ENCODE peak calls at places on chromosomes 7 and 10, in five cellular contexts. Q is HCT116, W is IMR-90, J is neural progenitor cell, X is mucosa of descending colon. P is an unnamed sample.

GRCh38 chr7:29485376-29486190 is 78.1 kb upstream of the PRR15 start:
- DNase-seq in Q (no peak), W (no peak), J (no peak), X (no peak), P (no peak)

GRCh38 chr7:3887071-3887691 is 586.1 kb downstream of the SDK1 start:
- DNase-seq in Q (no peak), W (no peak), J (no peak), X (no peak), P (no peak)

GRCh38 chr10:111481271-111482073 is 404.6 kb downstream of the ADRA2A start:
- DNase-seq in Q (no peak), W (no peak), J (no peak), X (no peak), P (no peak)

GRCh38 chr7:479948-480499 is 39.6 kb downstream of the PDGFA start:
- DNase-seq in Q (no peak), W (no peak), J (no peak), X (peak; percentile 17), P (no peak)

GRCh38 chr7:73631558-73631957 is 7.2 kb upstream of the MLXIPL start:
- DNase-seq in Q (no peak), W (no peak), J (no peak), X (no peak), P (no peak)

GRCh38 chr7:156021476-156021875 is 209.2 kb upstream of the SHH start:
- DNase-seq in Q (no peak), W (no peak), J (no peak), X (no peak), P (no peak)

GRCh38 chr7:77269360-77270075 is 69.9 kb upstream of the FGL2 start:
- DNase-seq in Q (no peak), W (peak; percentile 11), J (no peak), X (no peak), P (no peak)

GRCh38 chr7:369476-369980 is 79.6 kb downstream of the FOXL3 start:
- DNase-seq in Q (no peak), W (no peak), J (no peak), X (peak; percentile 61), P (no peak)

GRCh38 chr7:50687575-50688261 is 95.0 kb downstream of the GRB10 start:
- DNase-seq in Q (no peak), W (peak; percentile 46), J (no peak), X (no peak), P (no peak)

GRCh38 chr7:138849701-138850100 is 51.7 kb upstream of the ATP6V0A4 start:
- DNase-seq in Q (no peak), W (no peak), J (no peak), X (no peak), P (no peak)
- H3K9me3 ChIP-seq in Q (no peaks in the 10 kb centered on the region), W (no peaks in the 10 kb centered on the region), J (no peaks in the 10 kb centered on the region), X (peaks cover 3% of the 10 kb centered on the region), P (no peaks in the 10 kb centered on the region)

GRCh38 chr7:90648107-90648506 is 52.0 kb downstream of the CDK14 start:
- DNase-seq in Q (no peak), W (no peak), J (no peak), X (no peak), P (no peak)

GRCh38 chr7:90642978-90643377 is 46.9 kb downstream of the CDK14 start:
- DNase-seq in Q (no peak), W (no peak), J (no peak), X (no peak), P (no peak)

GRCh38 chr7:90645784-90646183 is 49.7 kb downstream of the CDK14 start:
- DNase-seq in Q (no peak), W (no peak), J (peak; percentile 77), X (no peak), P (no peak)

DNA sequence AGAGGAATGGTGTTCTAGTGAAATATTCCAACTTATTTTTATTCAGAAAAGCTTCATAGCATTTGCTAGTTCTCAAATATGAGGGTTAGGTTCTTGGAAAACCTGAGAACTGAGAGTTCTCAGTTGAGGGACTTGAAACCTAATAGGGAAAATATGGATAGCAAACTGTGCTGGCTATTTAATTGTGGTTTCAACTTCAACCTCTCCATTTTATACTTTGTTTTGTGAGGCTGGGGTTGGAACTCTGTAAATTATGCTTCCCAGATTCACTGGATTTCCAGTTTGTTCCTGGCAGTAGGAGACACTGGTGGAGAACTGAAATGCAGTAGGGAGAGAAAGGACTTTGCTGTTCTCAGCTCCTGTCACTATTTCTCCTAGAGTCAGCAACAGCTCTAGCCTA is 52.7 kb downstream of the CDK14 start:
- DNase-seq in Q (no peak), W (no peak), J (no peak), X (no peak), P (no peak)
- H3K9me3 ChIP-seq in Q (no peaks in the 10 kb centered on the region), W (no peaks in the 10 kb centered on the region), J (peaks cover 12% of the 10 kb centered on the region), X (no peaks in the 10 kb centered on the region), P (no peaks in the 10 kb centered on the region)

GRCh38 chr10:6795571-6795970 is 215.5 kb upstream of the PRKCQ start:
- DNase-seq in Q (no peak), W (no peak), J (no peak), X (no peak), P (no peak)

GRCh38 chr10:6796231-6796630 is 216.2 kb upstream of the PRKCQ start:
- DNase-seq in Q (no peak), W (no peak), J (no peak), X (no peak), P (no peak)

DNA sequence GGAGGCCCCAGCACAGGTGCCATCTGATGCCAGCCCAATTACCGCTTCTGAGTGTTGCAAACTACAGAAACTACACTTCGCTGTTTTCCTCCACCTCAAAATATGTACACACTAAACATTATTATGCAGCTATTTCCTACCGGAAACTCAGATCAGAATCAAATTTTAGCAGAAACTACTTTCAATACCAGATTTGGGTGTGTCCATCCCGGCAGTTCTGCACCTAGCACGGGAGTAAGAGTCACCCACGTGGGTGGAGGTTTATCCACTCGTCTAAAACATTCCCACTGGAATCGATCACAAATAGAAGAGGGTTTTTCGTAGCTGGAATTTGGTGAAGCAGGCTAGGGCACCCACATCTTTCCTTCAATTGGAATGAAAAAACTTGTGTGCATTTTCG is 214.4 kb upstream of the PRKCQ start:
- DNase-seq in Q (no peak), W (no peak), J (no peak), X (no peak), P (no peak)
- H3K9me3 ChIP-seq in Q (no peaks in the 10 kb centered on the region), W (no peaks in the 10 kb centered on the region), J (no peaks in the 10 kb centered on the region), X (no peaks in the 10 kb centered on the region), P (no peaks in the 10 kb centered on the region)

GRCh38 chr7:92020636-92021035 is 80.0 kb downstream of the AKAP9 start:
- DNase-seq in Q (no peak), W (peak; percentile 63), J (no peak), X (no peak), P (no peak)

GRCh38 chr7:92028226-92028625 is 87.6 kb downstream of the AKAP9 start:
- DNase-seq in Q (no peak), W (no peak), J (no peak), X (no peak), P (no peak)

GRCh38 chr7:92025260-92025659 is 84.6 kb downstream of the AKAP9 start:
- DNase-seq in Q (no peak), W (peak; percentile 87), J (no peak), X (no peak), P (no peak)
- H3K9me3 ChIP-seq in Q (no peaks in the 10 kb centered on the region), W (no peaks in the 10 kb centered on the region), J (peaks cover 6% of the 10 kb centered on the region), X (peaks cover 7% of the 10 kb centered on the region), P (no peaks in the 10 kb centered on the region)

GRCh38 chr7:157873181-157873580 is 536.4 kb downstream of the DNAJB6 start:
- DNase-seq in Q (no peak), W (no peak), J (no peak), X (no peak), P (no peak)

GRCh38 chr7:157871681-157872080 is 534.9 kb downstream of the DNAJB6 start:
- DNase-seq in Q (no peak), W (no peak), J (no peak), X (no peak), P (no peak)

GRCh38 chr7:157870644-157871290 is 534.0 kb downstream of the DNAJB6 start:
- DNase-seq in Q (no peak), W (no peak), J (no peak), X (no peak), P (no peak)

GRCh38 chr7:157873664-157874063 is 536.9 kb downstream of the DNAJB6 start:
- DNase-seq in Q (no peak), W (no peak), J (no peak), X (no peak), P (no peak)

DNA sequence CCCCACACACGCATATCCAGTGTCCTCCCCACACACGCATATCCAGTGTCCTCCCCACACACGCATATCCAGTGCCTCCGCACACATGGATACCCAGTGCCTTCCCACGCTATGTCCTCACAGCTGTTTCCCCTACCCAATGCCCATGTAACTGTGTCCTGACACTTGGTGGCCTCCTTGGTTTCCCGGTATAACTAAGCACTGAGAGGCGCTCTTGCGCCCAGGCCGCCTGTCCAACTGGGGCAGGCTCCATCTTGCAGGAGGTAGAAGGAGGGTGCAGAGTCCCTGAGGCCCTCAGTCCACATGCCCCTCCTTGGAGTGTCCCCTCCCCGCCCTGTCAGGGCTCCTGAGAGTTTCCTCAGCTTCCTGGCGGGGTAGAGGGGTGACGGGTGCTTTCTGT is 535.6 kb downstream of the DNAJB6 start:
- DNase-seq in Q (no peak), W (no peak), J (no peak), X (no peak), P (no peak)
- H3K9me3 ChIP-seq in Q (no peaks in the 10 kb centered on the region), W (peaks cover 53% of the 10 kb centered on the region), J (no peaks in the 10 kb centered on the region), X (peaks cover 3% of the 10 kb centered on the region), P (no peaks in the 10 kb centered on the region)

GRCh38 chr10:21473135-21473534 is 52.3 kb downstream of the SKIDA1 start:
- DNase-seq in Q (no peak), W (no peak), J (peak; percentile 33), X (no peak), P (no peak)
- H3K9me3 ChIP-seq in Q (no peaks in the 10 kb centered on the region), W (no peaks in the 10 kb centered on the region), J (no peaks in the 10 kb centered on the region), X (no peaks in the 10 kb centered on the region), P (no peaks in the 10 kb centered on the region)